ENCODE peak calls at places on chromosomes 7 and 10, in four cellular contexts. One of them, this sample, is unnamed.

GRCh38 chr7:151641587-151641986 is 121.9 kb upstream of the RHEB start:
- DNase-seq in HCT116: no peak
- DNase-seq in GM12878: no peak
- DNase-seq in H1: no peak
- DNase-seq in this sample: no peak

GRCh38 chr7:73966941-73967831 is 60.8 kb upstream of the ELN start:
- DNase-seq in HCT116: no peak
- DNase-seq in GM12878: no peak
- DNase-seq in H1: peak
- DNase-seq in this sample: no peak

GRCh38 chr10:76874151-76874550 is 763.5 kb downstream of the KCNMA1 start:
- DNase-seq in HCT116: no peak
- DNase-seq in GM12878: no peak
- DNase-seq in H1: no peak
- DNase-seq in this sample: no peak

GRCh38 chr7:99000904-99001442 is 122.6 kb downstream of the TRRAP start:
- DNase-seq in HCT116: no peak
- DNase-seq in GM12878: no peak
- DNase-seq in H1: no peak
- DNase-seq in this sample: no peak

GRCh38 chr10:114486938-114487814 is 82.9 kb upstream of the AFAP1L2 start:
- DNase-seq in HCT116: no peak
- DNase-seq in GM12878: no peak
- DNase-seq in H1: no peak
- DNase-seq in this sample: no peak

GRCh38 chr10:114766470-114766869 is 55.1 kb upstream of the FHIP2A start:
- DNase-seq in HCT116: no peak
- DNase-seq in GM12878: no peak
- DNase-seq in H1: no peak
- DNase-seq in this sample: no peak

GRCh38 chr10:131211556-131211955 is 100.0 kb downstream of the TCERG1L start:
- DNase-seq in HCT116: no peak
- DNase-seq in GM12878: no peak
- DNase-seq in H1: no peak
- DNase-seq in this sample: no peak

GRCh38 chr10:130179640-130180039 is 43.4 kb downstream of the GLRX3 start:
- DNase-seq in HCT116: peak
- DNase-seq in GM12878: no peak
- DNase-seq in H1: no peak
- DNase-seq in this sample: peak

GRCh38 chr10:91172348-91172747 is 48.1 kb upstream of the PCGF5 start:
- DNase-seq in HCT116: no peak
- DNase-seq in GM12878: no peak
- DNase-seq in H1: no peak
- DNase-seq in this sample: no peak

GRCh38 chr7:110148054-110148453 is 942.9 kb upstream of the LRRN3 start:
- DNase-seq in HCT116: no peak
- DNase-seq in GM12878: no peak
- DNase-seq in H1: no peak
- DNase-seq in this sample: no peak

GRCh38 chr10:15245530-15245929 is 77.0 kb upstream of the NMT2 start:
- DNase-seq in HCT116: peak
- DNase-seq in GM12878: no peak
- DNase-seq in H1: peak
- DNase-seq in this sample: peak

GRCh38 chr7:6436385-6436685 is 11.4 kb downstream of the DAGLB start:
- DNase-seq in HCT116: no peak
- DNase-seq in GM12878: no peak
- DNase-seq in H1: no peak
- DNase-seq in this sample: no peak

GRCh38 chr10:80411267-80411668 is 2.9 kb downstream of the PRXL2A start:
- DNase-seq in HCT116: no peak
- DNase-seq in GM12878: no peak
- DNase-seq in H1: no peak
- DNase-seq in this sample: no peak

GRCh38 chr10:30313579-30314376 is 35.3 kb downstream of the MTPAP start:
- DNase-seq in HCT116: no peak
- DNase-seq in GM12878: no peak
- DNase-seq in H1: no peak
- DNase-seq in this sample: no peak

GRCh38 chr7:113764401-113765035 is 154.3 kb downstream of the PPP1R3A start:
- DNase-seq in HCT116: no peak
- DNase-seq in GM12878: no peak
- DNase-seq in H1: no peak
- DNase-seq in this sample: no peak

GRCh38 chr7:102317231-102318059 is 30.8 kb downstream of the SH2B2 start:
- DNase-seq in HCT116: no peak
- DNase-seq in GM12878: no peak
- DNase-seq in H1: no peak
- DNase-seq in this sample: peak

GRCh38 chr10:16756561-16757221 is 60.5 kb downstream of the RSU1 start:
- DNase-seq in HCT116: no peak
- DNase-seq in GM12878: no peak
- DNase-seq in H1: no peak
- DNase-seq in this sample: no peak

GRCh38 chr7:82700739-82701138 is 257.2 kb upstream of the CACNA2D1 start:
- DNase-seq in HCT116: no peak
- DNase-seq in GM12878: no peak
- DNase-seq in H1: no peak
- DNase-seq in this sample: no peak

GRCh38 chr7:128710391-128710930 is 28.7 kb upstream of the CALU start:
- DNase-seq in HCT116: no peak
- DNase-seq in GM12878: no peak
- DNase-seq in H1: no peak
- DNase-seq in this sample: no peak

GRCh38 chr10:33010132-33011037 is 52.4 kb upstream of the ITGB1 start:
- DNase-seq in HCT116: peak
- DNase-seq in GM12878: no peak
- DNase-seq in H1: no peak
- DNase-seq in this sample: peak

GRCh38 chr7:7185382-7185989 is 3.1 kb downstream of the C1GALT1 start:
- DNase-seq in HCT116: no peak
- DNase-seq in GM12878: no peak
- DNase-seq in H1: no peak
- DNase-seq in this sample: no peak

GRCh38 chr10:51800725-51801455 is 101.5 kb upstream of the CSTF2T start:
- DNase-seq in HCT116: no peak
- DNase-seq in GM12878: no peak
- DNase-seq in H1: no peak
- DNase-seq in this sample: no peak

GRCh38 chr10:103764296-103765088 is 90.9 kb downstream of the SH3PXD2A start:
- DNase-seq in HCT116: no peak
- DNase-seq in GM12878: no peak
- DNase-seq in H1: no peak
- DNase-seq in this sample: no peak

GRCh38 chr7:99393363-99394187 is 14.8 kb downstream of the PDAP1 start:
- DNase-seq in HCT116: no peak
- DNase-seq in GM12878: no peak
- DNase-seq in H1: peak
- DNase-seq in this sample: no peak

DNA sequence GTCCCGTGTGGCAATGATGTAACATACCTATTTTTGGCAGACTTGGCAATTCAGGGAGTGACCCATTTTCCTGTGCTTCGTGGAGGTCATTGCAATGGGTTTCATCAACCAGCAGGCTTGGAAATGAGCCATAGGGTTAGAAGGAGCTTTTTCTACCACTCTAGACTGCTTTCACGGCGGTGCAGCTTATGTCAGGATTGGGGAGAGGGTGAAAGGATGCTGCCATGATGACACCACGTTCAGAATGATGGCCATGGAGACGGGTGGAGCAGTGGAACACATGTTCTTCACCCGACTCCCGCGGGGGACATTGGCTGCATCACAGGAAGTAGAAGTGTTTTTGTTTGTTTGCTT is 220.2 kb downstream of the EMX2 start:
- DNase-seq in HCT116: peak
- DNase-seq in GM12878: no peak
- DNase-seq in H1: no peak
- DNase-seq in this sample: no peak
- TF ChIP-seq EGR1 in HCT116: no peak
- TF ChIP-seq EGR1 in GM12878: no peak
- TF ChIP-seq EGR1 in H1: no peak
- TF ChIP-seq EGR1 in this sample: no peak

DNA sequence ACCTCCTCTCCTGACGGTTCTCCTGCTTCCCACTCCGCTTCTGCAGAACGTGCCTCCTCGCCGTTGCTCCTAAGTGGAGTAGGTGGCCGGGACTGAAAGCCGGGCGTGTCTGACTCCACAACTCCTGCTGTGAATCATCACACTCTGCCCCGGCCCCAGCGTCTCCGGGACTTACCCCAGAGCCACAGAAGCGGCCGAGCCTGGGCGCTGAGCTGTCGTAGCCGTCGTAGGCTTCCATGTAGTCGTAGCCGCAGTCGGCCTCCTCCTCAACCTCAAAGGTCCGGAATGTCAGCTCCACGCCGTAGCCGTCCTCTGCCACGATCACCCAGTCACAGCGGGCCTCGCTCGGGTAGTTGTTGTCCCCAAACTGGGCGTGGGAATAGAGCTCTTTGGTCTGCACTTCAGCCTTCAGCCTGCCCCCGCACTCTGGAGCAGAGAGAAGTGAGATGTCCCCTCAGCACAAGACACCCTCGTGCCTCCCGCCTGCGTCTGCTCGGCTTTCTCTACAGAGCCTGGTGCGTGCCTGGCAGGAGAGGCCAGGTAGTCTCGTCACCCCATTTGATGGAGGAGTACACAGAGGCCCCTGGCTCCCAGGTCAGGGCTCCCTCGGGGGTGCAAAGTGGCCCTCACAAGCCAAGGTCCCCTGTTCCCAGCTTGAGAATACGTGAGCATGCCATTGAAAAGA is 11.2 kb upstream of the OPALIN start:
- DNase-seq in HCT116: no peak
- DNase-seq in GM12878: no peak
- DNase-seq in H1: no peak
- DNase-seq in this sample: peak
- TF ChIP-seq EGR1 in HCT116: no peak
- TF ChIP-seq EGR1 in GM12878: no peak
- TF ChIP-seq EGR1 in H1: no peak
- TF ChIP-seq EGR1 in this sample: no peak

GRCh38 chr7:91348686-91349085 is 84.5 kb downstream of the FZD1 start:
- DNase-seq in HCT116: no peak
- DNase-seq in GM12878: no peak
- DNase-seq in H1: no peak
- DNase-seq in this sample: no peak

GRCh38 chr7:91344248-91344647 is 80.0 kb downstream of the FZD1 start:
- DNase-seq in HCT116: no peak
- DNase-seq in GM12878: no peak
- DNase-seq in H1: no peak
- DNase-seq in this sample: no peak

GRCh38 chr7:91344911-91345310 is 80.7 kb downstream of the FZD1 start:
- DNase-seq in HCT116: no peak
- DNase-seq in GM12878: no peak
- DNase-seq in H1: no peak
- DNase-seq in this sample: no peak

GRCh38 chr7:91345449-91345848 is 81.2 kb downstream of the FZD1 start:
- DNase-seq in HCT116: no peak
- DNase-seq in GM12878: no peak
- DNase-seq in H1: no peak
- DNase-seq in this sample: no peak

DNA sequence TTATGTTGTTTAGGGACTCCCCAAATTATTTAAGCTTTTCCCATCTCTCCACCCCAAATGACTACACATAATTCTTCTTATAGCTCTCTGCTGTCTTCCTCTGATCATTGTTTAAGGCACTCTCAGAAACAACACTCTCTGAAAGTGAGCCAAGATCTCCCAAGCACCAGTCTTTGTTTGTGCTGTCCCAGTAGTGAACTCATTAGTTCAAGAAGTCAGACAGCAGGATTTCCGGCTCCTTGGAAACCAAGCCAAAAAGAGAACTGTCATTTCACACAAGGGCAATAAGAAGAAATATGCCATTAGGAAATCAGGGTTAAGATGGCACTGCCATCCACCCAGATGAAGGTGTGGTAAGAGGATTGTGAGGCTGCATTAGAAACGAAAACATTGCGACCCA is 83.1 kb downstream of the FZD1 start:
- DNase-seq in HCT116: no peak
- DNase-seq in GM12878: no peak
- DNase-seq in H1: no peak
- DNase-seq in this sample: no peak
- TF ChIP-seq EGR1 in HCT116: no peak
- TF ChIP-seq EGR1 in GM12878: no peak
- TF ChIP-seq EGR1 in H1: no peak
- TF ChIP-seq EGR1 in this sample: no peak

GRCh38 chr7:123285076-123285700 is 85.4 kb upstream of the SLC13A1 start:
- DNase-seq in HCT116: no peak
- DNase-seq in GM12878: no peak
- DNase-seq in H1: peak
- DNase-seq in this sample: no peak
- TF ChIP-seq EGR1 in HCT116: no peak
- TF ChIP-seq EGR1 in GM12878: no peak
- TF ChIP-seq EGR1 in H1: no peak
- TF ChIP-seq EGR1 in this sample: no peak

GRCh38 chr10:69018613-69019012 is 30.0 kb downstream of the KIFBP start:
- DNase-seq in HCT116: no peak
- DNase-seq in GM12878: no peak
- DNase-seq in H1: peak
- DNase-seq in this sample: peak
- TF ChIP-seq EGR1 in HCT116: no peak
- TF ChIP-seq EGR1 in GM12878: no peak
- TF ChIP-seq EGR1 in H1: no peak
- TF ChIP-seq EGR1 in this sample: no peak

GRCh38 chr7:155461631-155462030 is 3.7 kb downstream of the EN2 start:
- DNase-seq in HCT116: no peak
- DNase-seq in GM12878: no peak
- DNase-seq in H1: peak
- DNase-seq in this sample: no peak

GRCh38 chr7:155464183-155464582 is 6.3 kb downstream of the EN2 start:
- DNase-seq in HCT116: no peak
- DNase-seq in GM12878: no peak
- DNase-seq in H1: no peak
- DNase-seq in this sample: no peak

GRCh38 chr7:155463114-155463811 is 5.3 kb downstream of the EN2 start:
- DNase-seq in HCT116: no peak
- DNase-seq in GM12878: no peak
- DNase-seq in H1: peak
- DNase-seq in this sample: no peak

GRCh38 chr7:155460926-155461613 is 3.1 kb downstream of the EN2 start:
- DNase-seq in HCT116: no peak
- DNase-seq in GM12878: no peak
- DNase-seq in H1: no peak
- DNase-seq in this sample: no peak

DNA sequence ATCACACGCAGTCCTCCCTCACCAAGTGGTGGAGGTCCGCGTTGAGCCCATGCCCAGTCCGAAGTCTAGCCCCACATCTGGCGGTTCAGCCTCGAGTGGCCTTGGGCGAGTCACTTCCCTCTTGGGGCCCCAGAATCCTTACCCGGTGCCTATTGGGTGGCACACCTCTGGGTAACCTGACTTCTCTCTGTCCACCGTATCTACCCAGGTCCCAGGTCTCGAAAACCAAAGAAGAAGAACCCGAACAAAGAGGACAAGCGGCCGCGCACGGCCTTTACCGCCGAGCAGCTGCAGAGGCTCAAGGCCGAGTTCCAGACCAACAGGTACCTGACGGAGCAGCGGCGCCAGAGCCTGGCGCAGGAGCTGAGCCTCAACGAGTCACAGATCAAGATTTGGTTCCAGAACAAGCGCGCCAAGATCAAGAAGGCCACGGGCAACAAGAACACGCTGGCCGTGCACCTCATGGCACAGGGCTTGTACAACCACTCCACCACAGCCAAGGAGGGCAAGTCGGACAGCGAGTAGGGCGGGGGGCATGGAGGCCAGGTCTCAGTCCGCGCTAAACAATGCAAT is 4.3 kb downstream of the EN2 start:
- DNase-seq in HCT116: no peak
- DNase-seq in GM12878: no peak
- DNase-seq in H1: peak
- DNase-seq in this sample: no peak
- TF ChIP-seq EGR1 in HCT116: no peak
- TF ChIP-seq EGR1 in GM12878: no peak
- TF ChIP-seq EGR1 in H1: no peak
- TF ChIP-seq EGR1 in this sample: no peak